ENCODE peak calls at places on chromosomes 16 and 17, in nine cellular contexts. R is breast epithelium, L is neural crest cell, T is stomach, G is mesothelial cell of epicardium, N is endodermal cell, E is Peyer's patch, O is adrenal gland, B is transverse colon. Q is an unnamed sample.

GRCh38 chr17:53101706-53102105 is 721.0 kb upstream of the KIF2B start:
- DNase-seq in R (no peak), L (no peak), T (no peak), G (no peak), N (no peak), E (no peak), O (no peak), B (no peak), Q (no peak)

GRCh38 chr16:88208112-88208511 is 174.6 kb upstream of the ZNF469 start:
- DNase-seq in R (no peak), L (no peak), T (no peak), G (no peak), N (no peak), E (peak), O (no peak), B (no peak), Q (no peak)

GRCh38 chr17:42184717-42185496 is at the start of gene HCRT:
- DNase-seq in R (no peak), L (no peak), T (no peak), G (no peak), N (no peak), E (no peak), O (no peak), B (no peak), Q (no peak)

GRCh38 chr17:70539172-70539924 is 370.0 kb downstream of the KCNJ2 start:
- DNase-seq in R (no peak), L (no peak), T (no peak), G (no peak), N (no peak), E (no peak), O (no peak), B (no peak), Q (no peak)

GRCh38 chr17:40314557-40314953 is 5.6 kb downstream of the RARA start:
- DNase-seq in R (peak), L (no peak), T (peak), G (peak), N (peak), E (peak), O (peak), B (peak), Q (peak)

GRCh38 chr17:6070895-6071511 is 824 bp downstream of the WSCD1 start:
- DNase-seq in R (no peak), L (peak), T (no peak), G (no peak), N (peak), E (no peak), O (peak), B (peak), Q (no peak)

GRCh38 chr17:58219789-58220183 is 731 bp upstream of the MKS1 start:
- DNase-seq in R (no peak), L (no peak), T (no peak), G (no peak), N (no peak), E (no peak), O (peak), B (no peak), Q (no peak)

GRCh38 chr17:16406742-16407674 is 8.4 kb upstream of the TRPV2 start:
- DNase-seq in R (peak), L (peak), T (no peak), G (peak), N (peak), E (no peak), O (no peak), B (peak), Q (no peak)

GRCh38 chr16:77437859-77438258 is 3.0 kb upstream of the ADAMTS18 start:
- DNase-seq in R (no peak), L (no peak), T (no peak), G (no peak), N (no peak), E (no peak), O (no peak), B (no peak), Q (no peak)
- TF ChIP-seq CTCF in R (no peak), L (peak), T (no peak), G (no peak), N (peak), E (no peak), O (no peak), B (no peak), Q (no peak)

GRCh38 chr17:46975287-46975686 is 3.8 kb downstream of the RPRML start:
- DNase-seq in R (no peak), L (no peak), T (no peak), G (no peak), N (no peak), E (no peak), O (no peak), B (no peak), Q (no peak)

GRCh38 chr17:46974086-46974485 is 5.0 kb downstream of the RPRML start:
- DNase-seq in R (no peak), L (no peak), T (no peak), G (no peak), N (no peak), E (no peak), O (no peak), B (no peak), Q (no peak)

GRCh38 chr17:46971647-46972300 is 7.3 kb downstream of the RPRML start:
- DNase-seq in R (no peak), L (no peak), T (no peak), G (no peak), N (no peak), E (no peak), O (no peak), B (no peak), Q (no peak)

GRCh38 chr17:46968896-46969295 is 10.2 kb downstream of the RPRML start:
- DNase-seq in R (no peak), L (no peak), T (no peak), G (no peak), N (no peak), E (no peak), O (no peak), B (no peak), Q (no peak)

DNA sequence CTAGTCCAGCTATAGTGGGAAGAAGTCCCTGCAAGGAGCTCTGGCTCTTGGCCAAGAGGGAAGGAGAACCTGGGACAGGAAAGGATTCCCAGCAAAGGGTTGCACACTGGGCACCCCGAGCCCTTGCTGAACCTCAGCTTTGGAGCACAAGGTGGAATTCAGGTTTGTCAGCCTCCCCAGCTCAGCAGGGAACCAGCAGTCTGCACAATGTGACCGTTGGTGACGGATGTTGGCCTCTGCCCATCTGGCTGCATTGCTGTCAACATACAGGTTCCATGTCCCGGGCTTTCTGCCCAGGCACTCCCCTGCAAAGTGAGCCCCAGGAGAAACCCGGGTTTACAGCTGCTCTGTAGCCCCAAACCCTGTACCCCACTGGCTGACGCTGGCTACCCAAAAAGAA is 6.7 kb downstream of the RPRML start:
- DNase-seq in R (peak), L (no peak), T (peak), G (no peak), N (no peak), E (no peak), O (no peak), B (peak), Q (no peak)
- TF ChIP-seq CTCF in R (no peak), L (no peak), T (no peak), G (no peak), N (no peak), E (no peak), O (no peak), B (no peak), Q (no peak)

DNA sequence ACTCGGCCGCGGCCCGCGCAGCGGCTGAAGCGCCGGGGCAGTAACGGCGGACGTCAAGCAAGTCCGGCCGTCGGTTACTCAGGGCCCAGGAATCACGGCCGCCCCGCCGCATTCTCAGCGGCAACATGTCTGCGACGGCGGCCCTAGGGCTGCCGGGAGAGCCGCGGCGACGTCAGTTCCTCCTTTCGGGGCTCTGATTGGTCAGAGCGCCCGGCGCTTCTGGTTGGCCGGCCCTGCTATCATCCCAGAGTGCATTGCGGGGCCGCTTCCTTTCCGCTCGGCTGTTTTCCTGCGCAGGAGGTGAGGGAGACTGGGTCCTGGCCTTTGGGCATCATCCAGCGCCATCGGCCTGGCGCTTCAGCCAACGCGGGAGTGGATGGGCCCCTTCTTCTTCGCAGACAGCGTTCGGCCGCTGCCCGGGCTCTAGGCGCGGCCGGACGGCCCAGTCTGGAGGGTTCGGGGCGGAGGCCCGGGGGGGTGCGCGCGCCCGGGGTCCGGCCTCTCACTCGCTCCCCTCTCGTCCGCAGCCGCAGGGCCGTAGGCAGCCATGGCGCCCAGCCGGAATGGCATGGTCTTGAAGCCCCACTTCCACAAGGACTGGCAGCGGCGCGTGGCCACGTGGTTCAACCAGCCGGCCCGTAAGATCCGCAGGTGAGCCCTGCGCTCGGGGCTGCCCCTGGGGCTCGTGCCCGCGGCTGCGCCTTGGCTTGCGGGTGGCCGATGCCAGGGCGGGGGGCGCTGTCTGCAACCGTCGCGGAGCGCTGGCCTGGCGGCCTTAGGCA is at the start of gene RPL13:
- DNase-seq in R (peak), L (peak), T (peak), G (peak), N (peak), E (peak), O (peak), B (peak), Q (no peak)
- TF ChIP-seq CTCF in R (peak), L (no peak), T (peak), G (no peak), N (peak), E (no peak), O (no peak), B (no peak), Q (peak)

GRCh38 chr17:73900516-73900915 is 256.3 kb upstream of the SDK2 start:
- DNase-seq in R (no peak), L (no peak), T (no peak), G (no peak), N (peak), E (no peak), O (no peak), B (no peak), Q (no peak)

GRCh38 chr17:73902416-73903181 is 258.4 kb upstream of the SDK2 start:
- DNase-seq in R (no peak), L (no peak), T (no peak), G (no peak), N (peak), E (no peak), O (no peak), B (no peak), Q (no peak)

GRCh38 chr17:73899839-73900238 is 255.6 kb upstream of the SDK2 start:
- DNase-seq in R (no peak), L (no peak), T (no peak), G (no peak), N (peak), E (no peak), O (no peak), B (no peak), Q (no peak)

GRCh38 chr17:73901249-73901648 is 257.0 kb upstream of the SDK2 start:
- DNase-seq in R (no peak), L (no peak), T (no peak), G (no peak), N (no peak), E (no peak), O (no peak), B (no peak), Q (no peak)

DNA sequence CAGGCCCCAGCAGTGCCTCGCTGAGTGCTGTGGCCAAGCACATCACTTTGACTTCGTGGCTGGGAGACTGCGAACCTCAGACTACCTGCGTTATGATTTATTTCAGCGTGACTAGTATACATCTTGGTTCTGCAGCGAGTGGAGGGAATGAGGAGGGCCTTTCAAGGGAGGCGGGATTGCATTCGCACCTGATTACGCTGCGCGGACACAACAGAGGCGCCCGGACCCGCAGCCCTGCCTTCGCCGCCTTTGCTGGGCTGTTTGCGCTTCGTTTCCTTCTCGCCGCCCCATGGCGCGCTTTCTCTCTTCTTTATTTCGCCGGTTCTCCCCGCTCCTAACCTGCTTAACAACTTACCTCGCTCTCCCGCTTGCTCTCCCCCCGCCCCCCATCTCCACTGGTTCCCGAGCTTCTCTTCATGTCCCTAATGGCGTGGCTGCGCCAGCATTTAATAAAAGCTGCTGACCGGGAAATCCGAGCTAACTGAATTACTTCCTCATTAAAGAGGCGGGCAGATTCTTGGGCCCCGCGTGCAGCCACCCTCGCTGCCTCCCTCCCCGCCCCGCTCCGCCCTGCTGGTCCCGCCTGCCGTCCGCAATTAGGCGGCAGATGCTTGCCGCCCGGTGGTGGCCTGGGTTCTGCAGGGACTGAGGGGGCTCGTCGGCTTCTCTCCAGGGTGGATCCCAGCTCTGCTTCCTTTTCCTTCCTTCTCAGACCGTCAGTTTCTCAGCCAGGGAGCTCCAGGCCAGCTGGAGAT is 257.6 kb upstream of the SDK2 start:
- DNase-seq in R (peak), L (peak), T (peak), G (peak), N (peak), E (peak), O (peak), B (peak), Q (no peak)
- TF ChIP-seq CTCF in R (no peak), L (peak), T (no peak), G (no peak), N (peak), E (no peak), O (no peak), B (peak), Q (no peak)

DNA sequence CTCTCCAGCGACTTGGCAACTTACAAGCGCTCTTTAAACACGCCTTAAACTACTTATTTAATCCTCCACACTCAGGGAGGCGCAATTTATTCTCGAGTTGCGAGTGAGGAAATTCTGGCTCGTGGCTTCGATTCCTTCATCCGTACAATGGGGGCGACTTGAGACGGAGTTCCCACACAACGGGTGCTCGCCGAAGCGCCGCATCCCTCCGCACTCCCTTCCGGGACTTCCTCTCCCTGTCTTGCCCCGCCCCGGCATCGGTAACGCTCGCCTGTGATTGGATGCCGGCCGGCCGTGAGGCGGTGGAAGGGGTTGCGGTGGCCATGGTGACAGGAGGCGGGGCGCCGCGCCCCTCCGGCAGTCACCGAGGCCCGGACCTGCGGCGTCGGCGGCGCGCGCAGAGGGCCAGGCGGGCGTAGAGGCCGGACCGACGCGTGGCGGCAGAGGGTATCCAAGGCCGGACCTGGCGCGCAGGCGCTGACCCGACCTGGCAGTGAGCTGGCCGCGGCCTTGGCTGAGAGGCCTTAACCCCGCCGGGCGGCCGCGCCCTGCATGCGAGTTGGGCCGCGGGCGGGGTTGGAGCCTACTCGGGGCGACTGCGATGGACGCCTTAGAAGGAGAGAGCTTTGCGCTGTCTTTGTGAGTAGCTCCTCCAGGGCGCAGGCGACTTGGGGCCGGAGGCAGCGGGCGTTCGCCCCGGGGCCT is at the start of gene ARL2BP:
- DNase-seq in R (peak), L (peak), T (peak), G (peak), N (peak), E (peak), O (peak), B (peak), Q (peak)
- TF ChIP-seq CTCF in R (no peak), L (peak), T (no peak), G (no peak), N (peak), E (no peak), O (no peak), B (no peak), Q (peak)

GRCh38 chr17:79681101-79681621 is 49.6 kb upstream of the ENPP7 start:
- DNase-seq in R (no peak), L (no peak), T (no peak), G (no peak), N (no peak), E (no peak), O (no peak), B (no peak), Q (peak)
- TF ChIP-seq CTCF in R (no peak), L (no peak), T (no peak), G (no peak), N (peak), E (no peak), O (no peak), B (no peak), Q (no peak)

DNA sequence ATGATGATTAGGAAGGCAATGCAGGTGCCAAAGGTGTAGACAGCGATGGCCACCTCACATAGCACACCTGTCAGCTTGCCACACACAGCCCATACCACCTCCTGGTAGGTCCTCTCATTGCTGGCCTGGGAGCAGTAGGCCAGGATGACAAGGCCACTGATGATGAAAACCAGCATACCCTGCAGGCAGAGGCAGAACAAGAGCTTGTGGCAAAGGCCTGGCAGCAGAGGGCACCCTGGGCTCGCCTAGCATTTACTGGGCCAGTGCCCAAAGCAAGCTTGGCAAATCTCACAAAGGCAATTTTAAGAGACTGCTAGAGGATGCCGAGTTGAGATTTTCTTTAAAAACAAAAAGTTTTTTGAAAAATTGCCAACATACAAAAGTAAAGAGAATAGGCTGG is 5.9 kb downstream of the SLC38A7 start:
- DNase-seq in R (no peak), L (no peak), T (no peak), G (no peak), N (no peak), E (no peak), O (peak), B (no peak), Q (peak)
- TF ChIP-seq CTCF in R (no peak), L (no peak), T (no peak), G (no peak), N (no peak), E (no peak), O (peak), B (peak), Q (peak)

GRCh38 chr17:68293490-68294195 is 2.3 kb downstream of the ARSG start:
- DNase-seq in R (no peak), L (no peak), T (no peak), G (no peak), N (no peak), E (no peak), O (no peak), B (no peak), Q (no peak)

GRCh38 chr17:68292689-68293040 is 1.4 kb downstream of the ARSG start:
- DNase-seq in R (no peak), L (no peak), T (no peak), G (no peak), N (no peak), E (no peak), O (no peak), B (no peak), Q (no peak)

GRCh38 chr17:68290268-68290954 is 516 bp downstream of the SLC16A6 start:
- DNase-seq in R (no peak), L (no peak), T (peak), G (peak), N (peak), E (peak), O (peak), B (peak), Q (no peak)

GRCh38 chr17:68290955-68291835 is at the start of the genes ARSG and SLC16A6:
- DNase-seq in R (peak), L (peak), T (peak), G (peak), N (peak), E (peak), O (peak), B (peak), Q (no peak)

DNA sequence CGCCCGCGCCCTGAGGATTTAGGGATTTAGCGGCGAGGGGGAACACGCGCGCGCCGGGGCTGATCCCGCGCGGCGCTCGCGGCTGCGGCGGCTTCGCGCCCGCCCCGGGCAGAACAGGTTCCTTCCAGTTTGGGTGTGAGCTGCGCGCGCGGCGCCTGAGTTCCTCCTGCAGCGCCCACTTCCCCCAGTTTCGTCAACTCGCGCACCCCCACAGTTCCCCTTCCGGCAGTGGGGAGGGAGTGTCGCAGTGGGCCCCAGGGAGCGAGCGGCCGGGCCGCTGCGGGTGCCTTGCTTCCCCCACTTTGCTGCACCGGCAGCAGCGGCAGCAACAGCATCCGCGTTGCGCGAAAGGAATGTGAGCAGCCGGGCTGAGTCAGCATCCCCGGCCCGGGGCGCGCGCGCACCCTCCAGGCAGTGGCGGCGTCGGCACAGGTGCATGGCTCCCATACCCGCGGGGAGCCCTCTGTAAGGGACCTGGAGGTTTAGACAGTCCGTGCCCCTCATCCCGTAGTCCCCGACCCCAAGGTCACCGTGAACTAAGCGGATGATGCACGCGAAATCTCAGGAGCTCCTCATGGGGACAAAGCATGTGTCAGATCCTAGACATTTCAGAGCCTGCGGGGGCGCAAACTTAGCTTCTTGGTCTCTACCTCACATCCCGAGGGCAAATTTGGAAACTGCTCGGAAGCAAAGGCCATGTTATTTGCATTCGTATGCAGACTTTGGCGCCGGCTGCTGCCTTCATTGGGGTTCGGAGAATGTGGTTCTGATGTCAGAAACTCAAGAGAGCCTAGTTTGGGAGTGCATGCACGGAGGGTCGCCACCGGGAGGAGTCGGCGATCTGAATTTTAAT is 767 bp downstream of the ARSG start:
- DNase-seq in R (peak), L (peak), T (peak), G (peak), N (peak), E (peak), O (peak), B (peak), Q (no peak)
- TF ChIP-seq CTCF in R (no peak), L (peak), T (no peak), G (no peak), N (peak), E (no peak), O (no peak), B (no peak), Q (peak)

Q was measured in chondrocyte.